ENCODE peak calls at places on chromosomes 11 and 22, in seven cellular contexts. Q is psoas muscle; D is activated naive CD4-positive, alpha-beta T cell; P is HTR-8/SVneo; C is fibroblast of lung; R is activated T-cell treated with anti-CD3 and anti-CD28 coated beads for 1 hour; K is stimulated activated CD4-positive, alpha-beta T cell treated with anti-CD3 and anti-CD28 coated beads, Interleukin-4, amount 100 ng/mL, for 24 hours. M is an unnamed sample.

GRCh38 chr11:102914238-102915043 is 39.7 kb upstream of the MMP12 start:
- DNase-seq in Q (no peak), D (no peak), P (peak), C (peak), R (no peak), K (no peak), M (no peak)

GRCh38 chr11:133163463-133164419 is 368.6 kb downstream of the OPCML start:
- DNase-seq in Q (no peak), D (no peak), P (peak), C (peak), R (no peak), K (no peak), M (no peak)

GRCh38 chr22:26904483-26904882 is 247.1 kb downstream of the MIAT start:
- DNase-seq in Q (no peak), D (no peak), P (no peak), C (no peak), R (no peak), K (no peak), M (no peak)

GRCh38 chr11:118640332-118641154 is 33.1 kb downstream of the PHLDB1 start:
- DNase-seq in Q (no peak), D (no peak), P (no peak), C (no peak), R (no peak), K (no peak), M (no peak)

GRCh38 chr11:134677338-134677948 is 265.4 kb upstream of the B3GAT1 start:
- DNase-seq in Q (no peak), D (no peak), P (no peak), C (no peak), R (no peak), K (no peak), M (no peak)

GRCh38 chr11:94742645-94743044 is 25.5 kb upstream of the AMOTL1 start:
- DNase-seq in Q (no peak), D (no peak), P (no peak), C (no peak), R (no peak), K (no peak), M (no peak)

GRCh38 chr11:128399186-128399585 is 188.2 kb downstream of the ETS1 start:
- DNase-seq in Q (no peak), D (no peak), P (no peak), C (peak), R (no peak), K (peak), M (no peak)

GRCh38 chr11:108965602-108966001 is 300.7 kb downstream of the DDX10 start:
- DNase-seq in Q (no peak), D (no peak), P (peak), C (peak), R (no peak), K (no peak), M (no peak)

GRCh38 chr11:1695548-1696108 is 1.4 kb upstream of the KRTAP5-6 start:
- DNase-seq in Q (no peak), D (no peak), P (no peak), C (no peak), R (no peak), K (no peak), M (no peak)

GRCh38 chr11:62547691-62548281 is 1.2 kb upstream of the AHNAK start:
- DNase-seq in Q (peak), D (no peak), P (no peak), C (no peak), R (no peak), K (no peak), M (no peak)

GRCh38 chr11:40186401-40187091 is 1272.9 kb downstream of the LRRC4C start:
- DNase-seq in Q (no peak), D (no peak), P (no peak), C (no peak), R (no peak), K (no peak), M (no peak)

GRCh38 chr22:17931400-17931825 is 92.9 kb downstream of the MICAL3 start:
- DNase-seq in Q (peak), D (no peak), P (no peak), C (no peak), R (no peak), K (no peak), M (no peak)

GRCh38 chr22:44292007-44292370 is 20.8 kb downstream of the SHISAL1 start:
- DNase-seq in Q (no peak), D (no peak), P (no peak), C (no peak), R (no peak), K (no peak), M (no peak)

GRCh38 chr11:46480909-46481308 is 89.3 kb upstream of the CHRM4 start:
- DNase-seq in Q (no peak), D (no peak), P (no peak), C (no peak), R (no peak), K (no peak), M (no peak)

GRCh38 chr11:68677432-68677831 is 6.9 kb upstream of the GAL start:
- DNase-seq in Q (peak), D (no peak), P (peak), C (peak), R (no peak), K (no peak), M (no peak)

GRCh38 chr11:96967616-96968015 is 577.8 kb downstream of the JRKL start:
- DNase-seq in Q (no peak), D (no peak), P (no peak), C (peak), R (no peak), K (no peak), M (no peak)

GRCh38 chr11:76005746-76006145 is 190.7 kb downstream of the UVRAG start:
- DNase-seq in Q (no peak), D (no peak), P (peak), C (no peak), R (no peak), K (no peak), M (no peak)

GRCh38 chr11:69912911-69913451 is 93.8 kb upstream of the FGF3 start:
- DNase-seq in Q (no peak), D (no peak), P (peak), C (peak), R (no peak), K (no peak), M (no peak)

GRCh38 chr11:30488304-30488998 is 97.7 kb downstream of the MPPED2 start:
- DNase-seq in Q (no peak), D (no peak), P (no peak), C (peak), R (no peak), K (no peak), M (no peak)

GRCh38 chr11:110972640-110973039 is 260.4 kb upstream of the ARHGAP20 start:
- DNase-seq in Q (no peak), D (no peak), P (no peak), C (peak), R (no peak), K (no peak), M (no peak)

GRCh38 chr11:117200813-117201515 is 1.8 kb downstream of the TAGLN start:
- DNase-seq in Q (no peak), D (no peak), P (no peak), C (no peak), R (no peak), K (no peak), M (no peak)

GRCh38 chr11:11940551-11940950 is 67.9 kb downstream of the DKK3 start:
- DNase-seq in Q (no peak), D (no peak), P (no peak), C (no peak), R (no peak), K (no peak), M (no peak)

GRCh38 chr11:64112771-64113461 is 53.0 kb downstream of the MACROD1 start:
- DNase-seq in Q (no peak), D (no peak), P (no peak), C (no peak), R (no peak), K (no peak), M (no peak)

GRCh38 chr11:79086056-79086455 is 354.8 kb downstream of the TENM4 start:
- DNase-seq in Q (no peak), D (no peak), P (no peak), C (no peak), R (no peak), K (no peak), M (no peak)

GRCh38 chr22:42289671-42290269 is 19.3 kb upstream of the TCF20 start:
- DNase-seq in Q (no peak), D (no peak), P (no peak), C (no peak), R (no peak), K (no peak), M (no peak)

GRCh38 chr11:40139507-40139906 is 1319.9 kb downstream of the LRRC4C start:
- DNase-seq in Q (no peak), D (no peak), P (no peak), C (no peak), R (no peak), K (no peak), M (no peak)

GRCh38 chr11:121035823-121036222 is 11.9 kb downstream of the TBCEL start:
- DNase-seq in Q (no peak), D (no peak), P (no peak), C (no peak), R (no peak), K (no peak), M (no peak)

GRCh38 chr22:41538583-41538982 is 5.7 kb downstream of the POLR3H start:
- DNase-seq in Q (no peak), D (no peak), P (no peak), C (no peak), R (no peak), K (no peak), M (no peak)

GRCh38 chr11:103326070-103326794 is 217.0 kb downstream of the DYNC2H1 start:
- DNase-seq in Q (no peak), D (no peak), P (peak), C (peak), R (no peak), K (peak), M (no peak)

GRCh38 chr11:86742436-86742805 is 57.9 kb upstream of the PRSS23 start:
- DNase-seq in Q (no peak), D (no peak), P (no peak), C (no peak), R (no peak), K (no peak), M (no peak)

GRCh38 chr11:2575611-2576051 is 124.2 kb downstream of the KCNQ1OT1 start:
- DNase-seq in Q (no peak), D (no peak), P (no peak), C (no peak), R (no peak), K (no peak), M (no peak)

GRCh38 chr22:37203354-37204044 is 8.8 kb downstream of the SSTR3 start:
- DNase-seq in Q (no peak), D (no peak), P (no peak), C (no peak), R (no peak), K (no peak), M (no peak)

M was measured in T follicular helper cell.